ENCODE peak calls at places on chromosome 7, in ten cellular contexts. G, Y, I, E, A, U, N, D, Z and L are unnamed samples.

GRCh38 chr7:141585592-141586510 is 34.6 kb downstream of the AGK start:
- DNase-seq in G (peak; percentile 65), Y (no peak), I (no peak), E (no peak), A (peak; percentile 91), U (no peak), N (no peak), D (peak; percentile 67), Z (peak; percentile 89), L (peak; percentile 39)

GRCh38 chr7:5467645-5468044 is 44.0 kb upstream of the TNRC18 start:
- DNase-seq in G (no peak), Y (no peak), I (no peak), E (no peak), A (no peak), U (no peak), N (no peak), D (no peak), Z (no peak), L (no peak)

GRCh38 chr7:2116903-2117680 is 115.7 kb downstream of the MAD1L1 start:
- DNase-seq in G (no peak), Y (no peak), I (peak; percentile 67), E (no peak), A (no peak), U (peak; percentile 77), N (no peak), D (no peak), Z (no peak), L (no peak)

GRCh38 chr7:39608278-39608677 is 15.1 kb upstream of the RALA start:
- DNase-seq in G (no peak), Y (no peak), I (no peak), E (no peak), A (peak; percentile 51), U (no peak), N (no peak), D (no peak), Z (no peak), L (no peak)

GRCh38 chr7:151014950-151015349 is 9.3 kb downstream of the ATG9B start:
- DNase-seq in G (no peak), Y (no peak), I (no peak), E (no peak), A (peak; percentile 65), U (no peak), N (no peak), D (no peak), Z (peak; percentile 59), L (no peak)

GRCh38 chr7:83410989-83411591 is 237.8 kb downstream of the SEMA3E start:
- DNase-seq in G (peak; percentile 64), Y (peak; percentile 69), I (no peak), E (no peak), A (peak; percentile 69), U (peak; percentile 0), N (peak; percentile 69), D (no peak), Z (peak; percentile 16), L (peak; percentile 34)

GRCh38 chr7:111560773-111561658 is 1.3 kb downstream of the IMMP2L start:
- DNase-seq in G (no peak), Y (no peak), I (no peak), E (no peak), A (peak; percentile 66), U (no peak), N (peak; percentile 8), D (no peak), Z (no peak), L (peak; percentile 23)

GRCh38 chr7:143934526-143935340 is at the start of gene OR2F2:
- DNase-seq in G (peak; percentile 59), Y (no peak), I (no peak), E (no peak), A (peak; percentile 88), U (no peak), N (no peak), D (no peak), Z (no peak), L (no peak)

GRCh38 chr7:129127601-129128000 is 16.9 kb upstream of the TSPAN33 start:
- DNase-seq in G (no peak), Y (no peak), I (no peak), E (no peak), A (no peak), U (no peak), N (no peak), D (no peak), Z (no peak), L (no peak)

GRCh38 chr7:29917583-29917982 is 72.0 kb downstream of the SCRN1 start:
- DNase-seq in G (no peak), Y (no peak), I (no peak), E (no peak), A (no peak), U (peak; percentile 28), N (peak; percentile 9), D (no peak), Z (no peak), L (no peak)

GRCh38 chr7:42677751-42678231 is 234.1 kb downstream of the C7orf25 start:
- DNase-seq in G (peak; percentile 59), Y (no peak), I (no peak), E (no peak), A (peak; percentile 88), U (no peak), N (no peak), D (no peak), Z (no peak), L (peak; percentile 49)

GRCh38 chr7:65238785-65239184 is 134.9 kb upstream of the ZNF92 start:
- DNase-seq in G (no peak), Y (no peak), I (no peak), E (no peak), A (no peak), U (no peak), N (no peak), D (peak; percentile 42), Z (no peak), L (no peak)

GRCh38 chr7:132933076-132933466 is 148.8 kb downstream of the CHCHD3 start:
- DNase-seq in G (no peak), Y (no peak), I (no peak), E (no peak), A (peak; percentile 69), U (no peak), N (no peak), D (no peak), Z (no peak), L (no peak)

GRCh38 chr7:47180268-47180826 is 401.6 kb downstream of the TNS3 start:
- DNase-seq in G (peak; percentile 19), Y (peak; percentile 54), I (peak; percentile 55), E (no peak), A (peak; percentile 78), U (peak; percentile 22), N (peak; percentile 21), D (peak; percentile 66), Z (peak; percentile 22), L (no peak)

GRCh38 chr7:76262683-76263402 is 39.6 kb upstream of the HSPB1 start:
- DNase-seq in G (no peak), Y (peak; percentile 74), I (peak; percentile 32), E (peak; percentile 39), A (peak; percentile 72), U (peak; percentile 54), N (peak; percentile 80), D (peak; percentile 86), Z (peak; percentile 64), L (peak; percentile 62)

GRCh38 chr7:156618078-156618790 is 22.3 kb upstream of the RNF32 start:
- DNase-seq in G (no peak), Y (no peak), I (no peak), E (no peak), A (no peak), U (no peak), N (no peak), D (no peak), Z (no peak), L (no peak)

GRCh38 chr7:74412603-74413002 is 41.1 kb upstream of the GTF2IRD1 start:
- DNase-seq in G (no peak), Y (no peak), I (no peak), E (no peak), A (peak; percentile 29), U (no peak), N (no peak), D (no peak), Z (no peak), L (no peak)

GRCh38 chr7:5630670-5631069 is 150.8 kb downstream of the RNF216 start:
- DNase-seq in G (no peak), Y (no peak), I (no peak), E (peak; percentile 70), A (no peak), U (no peak), N (no peak), D (no peak), Z (peak; percentile 86), L (no peak)

GRCh38 chr7:79968894-79969293 is 165.7 kb upstream of the GNAI1 start:
- DNase-seq in G (no peak), Y (no peak), I (no peak), E (no peak), A (no peak), U (no peak), N (peak; percentile 49), D (no peak), Z (no peak), L (no peak)

GRCh38 chr7:106914018-106914607 is 49.0 kb downstream of the PIK3CG start:
- DNase-seq in G (no peak), Y (no peak), I (no peak), E (no peak), A (no peak), U (no peak), N (no peak), D (no peak), Z (no peak), L (no peak)

GRCh38 chr7:73774923-73775322 is 4.9 kb upstream of the CLDN3 start:
- DNase-seq in G (no peak), Y (no peak), I (no peak), E (no peak), A (peak; percentile 56), U (no peak), N (no peak), D (no peak), Z (no peak), L (no peak)

GRCh38 chr7:23014681-23015080 is 751 bp upstream of the HYCC1 start:
- DNase-seq in G (no peak), Y (no peak), I (no peak), E (no peak), A (no peak), U (no peak), N (no peak), D (no peak), Z (no peak), L (no peak)

GRCh38 chr7:74240482-74240881 is 13.7 kb downstream of the RFC2 start:
- DNase-seq in G (no peak), Y (no peak), I (no peak), E (no peak), A (no peak), U (no peak), N (no peak), D (no peak), Z (no peak), L (no peak)

GRCh38 chr7:104973227-104973626 is 40.8 kb upstream of the KMT2E start:
- DNase-seq in G (no peak), Y (no peak), I (no peak), E (no peak), A (no peak), U (no peak), N (no peak), D (no peak), Z (no peak), L (no peak)

GRCh38 chr7:130352335-130353074 is 7.9 kb downstream of the CPA5 start:
- DNase-seq in G (peak; percentile 8), Y (peak; percentile 75), I (peak; percentile 27), E (no peak), A (peak; percentile 74), U (no peak), N (no peak), D (no peak), Z (no peak), L (peak; percentile 26)

GRCh38 chr7:51802698-51803097 is 486.1 kb upstream of the COBL start:
- DNase-seq in G (no peak), Y (no peak), I (no peak), E (no peak), A (no peak), U (no peak), N (no peak), D (no peak), Z (no peak), L (no peak)

GRCh38 chr7:123643495-123644428 is 11.9 kb upstream of the LMOD2 start:
- DNase-seq in G (no peak), Y (peak; percentile 12), I (peak; percentile 16), E (no peak), A (peak; percentile 79), U (no peak), N (peak; percentile 74), D (peak; percentile 88), Z (no peak), L (no peak)

GRCh38 chr7:106234425-106234824 is 50.4 kb downstream of the NAMPT start:
- DNase-seq in G (no peak), Y (no peak), I (no peak), E (no peak), A (no peak), U (no peak), N (no peak), D (no peak), Z (no peak), L (no peak)